ENCODE peak calls at places on chromosomes 7 and 10, in ten cellular contexts. N is HCT116, H is fibroblast of lung, B is IMR-90, W is mesenchymal stem cell, P is mesendoderm, K is hepatocyte, J is neural progenitor cell, Y is A549, X is H9. L is an unnamed sample.

GRCh38 chr7:159328096-159328495 is 183.4 kb upstream of the VIPR2 start:
- DNase-seq in N (peak; percentile 4), H (no peak), B (no peak), W (no peak), P (no peak), K (no peak), J (no peak), Y (no peak), X (no peak), L (no peak)

GRCh38 chr10:70578371-70578947 is 24.1 kb downstream of the PRF1 start:
- DNase-seq in N (peak; percentile 100), H (peak; percentile 99), B (peak; percentile 56), W (peak; percentile 48), P (no peak), K (no peak), J (no peak), Y (no peak), X (no peak), L (peak; percentile 99)

GRCh38 chr10:28130267-28130666 is 131.4 kb upstream of the ODAD2 start:
- DNase-seq in N (no peak), H (peak; percentile 85), B (peak; percentile 75), W (peak; percentile 67), P (peak; percentile 6), K (no peak), J (no peak), Y (no peak), X (no peak), L (peak; percentile 82)

GRCh38 chr10:44897049-44897448 is 14.1 kb upstream of the TMEM72 start:
- DNase-seq in N (no peak), H (no peak), B (peak; percentile 18), W (no peak), P (no peak), K (no peak), J (no peak), Y (no peak), X (no peak), L (no peak)

GRCh38 chr10:77716943-77717735 is 79.5 kb upstream of the KCNMA1 start:
- DNase-seq in N (no peak), H (peak; percentile 48), B (peak; percentile 46), W (no peak), P (peak; percentile 48), K (no peak), J (no peak), Y (no peak), X (no peak), L (peak; percentile 43)

GRCh38 chr10:120387326-120387725 is 69.7 kb upstream of the PLPP4 start:
- DNase-seq in N (no peak), H (peak; percentile 91), B (no peak), W (peak; percentile 29), P (no peak), K (no peak), J (no peak), Y (no peak), X (no peak), L (peak; percentile 88)

GRCh38 chr10:53601260-53601875 is 828.8 kb upstream of the MBL2 start:
- DNase-seq in N (peak; percentile 4), H (peak; percentile 20), B (peak; percentile 28), W (peak; percentile 45), P (peak; percentile 60), K (peak; percentile 75), J (peak; percentile 62), Y (peak; percentile 4), X (no peak), L (peak; percentile 6)

GRCh38 chr7:2781636-2782035 is 62.5 kb downstream of the GNA12 start:
- DNase-seq in N (no peak), H (peak; percentile 83), B (peak; percentile 71), W (no peak), P (no peak), K (no peak), J (no peak), Y (no peak), X (no peak), L (peak; percentile 85)

GRCh38 chr7:107934991-107935770 is 44.2 kb downstream of the DLD start:
- DNase-seq in N (no peak), H (peak; percentile 93), B (peak; percentile 80), W (peak; percentile 45), P (no peak), K (no peak), J (no peak), Y (no peak), X (no peak), L (peak; percentile 91)

GRCh38 chr7:2309889-2310331 is 4.3 kb downstream of the SNX8 start:
- DNase-seq in N (peak; percentile 67), H (peak; percentile 97), B (peak; percentile 89), W (peak; percentile 93), P (peak; percentile 96), K (peak; percentile 74), J (peak; percentile 87), Y (peak; percentile 78), X (peak; percentile 86), L (peak; percentile 96)

GRCh38 chr7:39310699-39311098 is 255.5 kb upstream of the YAE1 start:
- DNase-seq in N (no peak), H (no peak), B (no peak), W (no peak), P (peak; percentile 53), K (no peak), J (peak; percentile 44), Y (no peak), X (peak; percentile 55), L (no peak)

GRCh38 chr10:122421747-122422146 is 32.7 kb upstream of the ARMS2 start:
- DNase-seq in N (no peak), H (peak; percentile 8), B (no peak), W (no peak), P (no peak), K (no peak), J (no peak), Y (no peak), X (no peak), L (no peak)

GRCh38 chr7:91443862-91444261 is 179.6 kb downstream of the FZD1 start:
- DNase-seq in N (no peak), H (peak; percentile 43), B (no peak), W (no peak), P (no peak), K (no peak), J (no peak), Y (no peak), X (no peak), L (peak; percentile 31)

GRCh38 chr7:140604760-140605159 is 35.9 kb downstream of the DENND2A start:
- DNase-seq in N (no peak), H (peak; percentile 65), B (peak; percentile 92), W (peak; percentile 97), P (no peak), K (no peak), J (no peak), Y (no peak), X (no peak), L (peak; percentile 63)

GRCh38 chr7:84144935-84145334 is 49.7 kb downstream of the SEMA3A start:
- DNase-seq in N (no peak), H (no peak), B (no peak), W (no peak), P (peak; percentile 48), K (no peak), J (no peak), Y (no peak), X (no peak), L (no peak)
- H3K4me1 ChIP-seq in N (no peaks in the 10 kb centered on the region), H (peaks cover 5% of the 10 kb centered on the region), B (peaks cover 16% of the 10 kb centered on the region), W (no peaks in the 10 kb centered on the region), P (no peaks in the 10 kb centered on the region), K (peaks cover 31% of the 10 kb centered on the region), J (peaks cover 47% of the 10 kb centered on the region), Y (peaks cover 37% of the 10 kb centered on the region), X (no peaks in the 10 kb centered on the region), L (peaks cover 4% of the 10 kb centered on the region)

DNA sequence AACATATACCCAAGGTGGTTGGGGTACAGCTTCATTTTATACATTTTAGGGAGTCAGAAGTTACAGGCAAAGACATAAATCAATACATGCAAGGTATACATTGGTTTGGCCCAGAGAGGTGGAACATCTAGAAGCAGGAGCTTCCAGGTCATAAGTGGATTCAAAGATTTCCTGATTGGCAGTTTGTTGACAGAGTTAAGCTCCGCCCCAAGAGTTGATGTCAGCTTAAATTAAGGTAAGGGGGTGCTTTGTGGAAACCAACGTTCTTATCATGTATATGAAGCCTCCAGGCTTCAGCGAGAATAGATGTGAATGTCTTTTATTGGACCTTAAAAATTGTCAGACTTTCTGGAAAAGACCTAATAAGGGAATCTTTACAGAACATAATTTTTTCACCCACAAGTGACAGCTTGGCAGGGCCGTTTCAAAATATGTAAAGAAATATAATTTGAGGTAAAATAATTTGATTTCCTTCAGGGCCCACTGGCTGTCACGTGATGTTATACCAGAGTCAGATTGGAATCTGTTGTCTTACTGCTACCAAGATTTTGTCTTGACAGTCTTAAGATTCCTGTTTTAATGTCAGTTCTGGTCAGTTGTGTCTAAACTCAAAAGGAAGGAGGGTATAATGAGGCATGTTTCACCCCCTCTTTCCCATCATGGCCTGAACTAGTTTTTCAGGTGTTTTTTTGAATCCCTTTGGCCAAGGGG is 6.3 kb upstream of the PANK1 start:
- DNase-seq in N (no peak), H (no peak), B (no peak), W (no peak), P (peak; percentile 11), K (no peak), J (no peak), Y (no peak), X (no peak), L (no peak)
- H3K4me2 ChIP-seq in N (no peak overlapping the region), H (no peak overlapping the region), B (no peak overlapping the region), W (no peak overlapping the region), P (no peak overlapping the region), K (no peak overlapping the region), J (no peak overlapping the region), Y (no peak overlapping the region), X (no peak overlapping the region), L (no peak overlapping the region)

GRCh38 chr10:125023269-125023668 is 81.3 kb downstream of the ZRANB1 start:
- DNase-seq in N (no peak), H (no peak), B (no peak), W (no peak), P (no peak), K (no peak), J (no peak), Y (no peak), X (no peak), L (no peak)

GRCh38 chr10:125026036-125026931 is 84.4 kb downstream of the ZRANB1 start:
- DNase-seq in N (no peak), H (no peak), B (no peak), W (no peak), P (no peak), K (no peak), J (no peak), Y (no peak), X (no peak), L (no peak)

GRCh38 chr10:125025341-125025740 is 83.4 kb downstream of the ZRANB1 start:
- DNase-seq in N (no peak), H (peak; percentile 35), B (peak; percentile 69), W (peak; percentile 40), P (no peak), K (no peak), J (no peak), Y (no peak), X (no peak), L (peak; percentile 35)

GRCh38 chr10:125023862-125024495 is 82.1 kb downstream of the ZRANB1 start:
- DNase-seq in N (no peak), H (no peak), B (no peak), W (no peak), P (no peak), K (no peak), J (no peak), Y (no peak), X (no peak), L (no peak)

GRCh38 chr10:125024496-125025234 is 82.7 kb downstream of the ZRANB1 start:
- DNase-seq in N (no peak), H (no peak), B (no peak), W (no peak), P (no peak), K (no peak), J (no peak), Y (no peak), X (no peak), L (no peak)
- H3K4me1 ChIP-seq in N (no peaks in the 10 kb centered on the region), H (peaks cover 14% of the 10 kb centered on the region), B (peaks cover 24% of the 10 kb centered on the region), W (peaks cover 30% of the 10 kb centered on the region), P (no peaks in the 10 kb centered on the region), K (peaks cover 28% of the 10 kb centered on the region), J (peaks cover 16% of the 10 kb centered on the region), Y (peaks cover 4% of the 10 kb centered on the region), X (no peaks in the 10 kb centered on the region), L (peaks cover 16% of the 10 kb centered on the region)

GRCh38 chr7:4973728-4974198 is 14.8 kb upstream of the MMD2 start:
- DNase-seq in N (peak; percentile 92), H (peak; percentile 85), B (peak; percentile 89), W (peak; percentile 91), P (peak; percentile 96), K (peak; percentile 95), J (peak; percentile 96), Y (peak; percentile 74), X (peak; percentile 95), L (peak; percentile 76)
- H3K4me2 ChIP-seq in N (peak overlapping the region; percentile 93), H (peak overlapping the region; percentile 44), B (no peak overlapping the region), W (peak overlapping the region; percentile 39), P (no peak overlapping the region), K (peak overlapping the region; percentile 94), J (peak overlapping the region; percentile 93), Y (peak overlapping the region; percentile 77), X (peak overlapping the region; percentile 59), L (peak overlapping the region; percentile 90)